ENCODE peak calls at places on chromosomes 12 and 14, in five cellular contexts. One of them, this sample, is unnamed.

GRCh38 chr12:50061172-50061571 is 3.8 kb downstream of the ASIC1 start:
- DNase-seq in HCT116: no peak
- DNase-seq in HepG2: no peak
- DNase-seq in SK-N-SH: no peak
- DNase-seq in GM12878: no peak
- DNase-seq in this sample: no peak

GRCh38 chr14:89652352-89652751 is 235.3 kb upstream of the FOXN3 start:
- DNase-seq in HCT116: no peak
- DNase-seq in HepG2: no peak
- DNase-seq in SK-N-SH: no peak
- DNase-seq in GM12878: no peak
- DNase-seq in this sample: no peak

GRCh38 chr12:26749781-26750180 is 83.2 kb downstream of the ITPR2 start:
- DNase-seq in HCT116: no peak
- DNase-seq in HepG2: no peak
- DNase-seq in SK-N-SH: no peak
- DNase-seq in GM12878: no peak
- DNase-seq in this sample: no peak

GRCh38 chr14:55711171-55711811 is 131.3 kb downstream of the KTN1 start:
- DNase-seq in HCT116: no peak
- DNase-seq in HepG2: no peak
- DNase-seq in SK-N-SH: no peak
- DNase-seq in GM12878: no peak
- DNase-seq in this sample: no peak

GRCh38 chr12:62866451-62867082 is 68.4 kb downstream of the PPM1H start:
- DNase-seq in HCT116: no peak
- DNase-seq in HepG2: peak; percentile 68
- DNase-seq in SK-N-SH: no peak
- DNase-seq in GM12878: no peak
- DNase-seq in this sample: peak; percentile 72

GRCh38 chr12:93670104-93670503 is 7.1 kb upstream of the CRADD start:
- DNase-seq in HCT116: no peak
- DNase-seq in HepG2: no peak
- DNase-seq in SK-N-SH: no peak
- DNase-seq in GM12878: no peak
- DNase-seq in this sample: no peak

GRCh38 chr12:132746621-132747020 is 15.0 kb downstream of the ANKLE2 start:
- DNase-seq in HCT116: no peak
- DNase-seq in HepG2: no peak
- DNase-seq in SK-N-SH: no peak
- DNase-seq in GM12878: no peak
- DNase-seq in this sample: no peak

GRCh38 chr12:127480775-127481314 is 786.1 kb upstream of the TMEM132C start:
- DNase-seq in HCT116: no peak
- DNase-seq in HepG2: peak; percentile 4
- DNase-seq in SK-N-SH: no peak
- DNase-seq in GM12878: no peak
- DNase-seq in this sample: no peak

GRCh38 chr12:104182621-104183378 is 32.8 kb upstream of the TXNRD1 start:
- DNase-seq in HCT116: no peak
- DNase-seq in HepG2: no peak
- DNase-seq in SK-N-SH: no peak
- DNase-seq in GM12878: no peak
- DNase-seq in this sample: no peak

GRCh38 chr12:8860165-8860961 is 37.9 kb downstream of the A2ML1 start:
- DNase-seq in HCT116: peak; percentile 27
- DNase-seq in HepG2: peak; percentile 37
- DNase-seq in SK-N-SH: peak; percentile 33
- DNase-seq in GM12878: no peak
- DNase-seq in this sample: peak; percentile 87

GRCh38 chr12:14239350-14239934 is 126.0 kb upstream of the ATF7IP start:
- DNase-seq in HCT116: no peak
- DNase-seq in HepG2: peak; percentile 85
- DNase-seq in SK-N-SH: peak; percentile 45
- DNase-seq in GM12878: peak; percentile 86
- DNase-seq in this sample: peak; percentile 67

GRCh38 chr12:112198120-112198733 is 72.9 kb downstream of the TRAFD1 start:
- DNase-seq in HCT116: peak; percentile 41
- DNase-seq in HepG2: peak; percentile 64
- DNase-seq in SK-N-SH: peak; percentile 78
- DNase-seq in GM12878: no peak
- DNase-seq in this sample: peak; percentile 94

GRCh38 chr12:92987362-92987761 is 58.3 kb upstream of the EEA1 start:
- DNase-seq in HCT116: peak; percentile 42
- DNase-seq in HepG2: peak; percentile 78
- DNase-seq in SK-N-SH: peak; percentile 48
- DNase-seq in GM12878: no peak
- DNase-seq in this sample: peak; percentile 86

GRCh38 chr14:51625170-51625569 is 26.5 kb upstream of the FRMD6 start:
- DNase-seq in HCT116: no peak
- DNase-seq in HepG2: no peak
- DNase-seq in SK-N-SH: no peak
- DNase-seq in GM12878: no peak
- DNase-seq in this sample: no peak

GRCh38 chr14:22561661-22562579 is 27.1 kb downstream of the DAD1 start:
- DNase-seq in HCT116: no peak
- DNase-seq in HepG2: peak; percentile 60
- DNase-seq in SK-N-SH: no peak
- DNase-seq in GM12878: peak; percentile 81
- DNase-seq in this sample: no peak

GRCh38 chr12:40226652-40227051 is 1.9 kb downstream of the LRRK2 start:
- DNase-seq in HCT116: no peak
- DNase-seq in HepG2: no peak
- DNase-seq in SK-N-SH: no peak
- DNase-seq in GM12878: no peak
- DNase-seq in this sample: no peak

GRCh38 chr14:79150226-79150625 is 980.1 kb downstream of the NRXN3 start:
- DNase-seq in HCT116: no peak
- DNase-seq in HepG2: no peak
- DNase-seq in SK-N-SH: no peak
- DNase-seq in GM12878: no peak
- DNase-seq in this sample: no peak

GRCh38 chr12:90854136-90854689 is 100.8 kb downstream of the CCER1 start:
- DNase-seq in HCT116: peak; percentile 36
- DNase-seq in HepG2: peak; percentile 12
- DNase-seq in SK-N-SH: peak; percentile 43
- DNase-seq in GM12878: no peak
- DNase-seq in this sample: peak; percentile 78

GRCh38 chr14:69006346-69006745 is 27.2 kb upstream of the ACTN1 start:
- DNase-seq in HCT116: no peak
- DNase-seq in HepG2: no peak
- DNase-seq in SK-N-SH: no peak
- DNase-seq in GM12878: no peak
- DNase-seq in this sample: no peak

GRCh38 chr14:93728651-93729016 is 59.7 kb downstream of the PRIMA1 start:
- DNase-seq in HCT116: no peak
- DNase-seq in HepG2: no peak
- DNase-seq in SK-N-SH: no peak
- DNase-seq in GM12878: no peak
- DNase-seq in this sample: no peak

GRCh38 chr12:54653025-54653424 is 4.9 kb upstream of the DCD start:
- DNase-seq in HCT116: no peak
- DNase-seq in HepG2: no peak
- DNase-seq in SK-N-SH: no peak
- DNase-seq in GM12878: no peak
- DNase-seq in this sample: no peak

GRCh38 chr12:130013771-130014484 is 110.1 kb upstream of the TMEM132D start:
- DNase-seq in HCT116: no peak
- DNase-seq in HepG2: peak; percentile 26
- DNase-seq in SK-N-SH: peak; percentile 89
- DNase-seq in GM12878: no peak
- DNase-seq in this sample: peak; percentile 81

GRCh38 chr12:114347861-114348260 is 58.1 kb downstream of the TBX5 start:
- DNase-seq in HCT116: no peak
- DNase-seq in HepG2: no peak
- DNase-seq in SK-N-SH: no peak
- DNase-seq in GM12878: no peak
- DNase-seq in this sample: no peak

GRCh38 chr12:79058342-79058741 is 193.8 kb downstream of the SYT1 start:
- DNase-seq in HCT116: peak; percentile 77
- DNase-seq in HepG2: peak; percentile 13
- DNase-seq in SK-N-SH: no peak
- DNase-seq in GM12878: no peak
- DNase-seq in this sample: no peak

GRCh38 chr14:92679246-92679645 is 69.2 kb downstream of the LGMN start:
- DNase-seq in HCT116: no peak
- DNase-seq in HepG2: no peak
- DNase-seq in SK-N-SH: no peak
- DNase-seq in GM12878: no peak
- DNase-seq in this sample: no peak

GRCh38 chr12:1920971-1921370 is 2.5 kb upstream of the CACNA2D4 start:
- DNase-seq in HCT116: no peak
- DNase-seq in HepG2: no peak
- DNase-seq in SK-N-SH: peak; percentile 12
- DNase-seq in GM12878: no peak
- DNase-seq in this sample: no peak

GRCh38 chr12:102484732-102485069 is 4.3 kb upstream of the IGF1 start:
- DNase-seq in HCT116: no peak
- DNase-seq in HepG2: no peak
- DNase-seq in SK-N-SH: no peak
- DNase-seq in GM12878: no peak
- DNase-seq in this sample: no peak

GRCh38 chr14:91173221-91173670 is 59.4 kb downstream of the DGLUCY start:
- DNase-seq in HCT116: peak; percentile 45
- DNase-seq in HepG2: peak; percentile 62
- DNase-seq in SK-N-SH: peak; percentile 73
- DNase-seq in GM12878: peak; percentile 23
- DNase-seq in this sample: peak; percentile 90

GRCh38 chr12:105485321-105485910 is 154.9 kb downstream of the C12orf75 start:
- DNase-seq in HCT116: no peak
- DNase-seq in HepG2: no peak
- DNase-seq in SK-N-SH: no peak
- DNase-seq in GM12878: no peak
- DNase-seq in this sample: no peak

GRCh38 chr12:50482566-50482965 is 22.2 kb upstream of the DIP2B start:
- DNase-seq in HCT116: no peak
- DNase-seq in HepG2: no peak
- DNase-seq in SK-N-SH: no peak
- DNase-seq in GM12878: no peak
- DNase-seq in this sample: no peak

GRCh38 chr12:51923506-51924365 is 16.4 kb downstream of the ACVRL1 start:
- DNase-seq in HCT116: no peak
- DNase-seq in HepG2: no peak
- DNase-seq in SK-N-SH: peak; percentile 58
- DNase-seq in GM12878: no peak
- DNase-seq in this sample: peak; percentile 82

GRCh38 chr12:69097619-69098368 is 141.6 kb upstream of the CPSF6 start:
- DNase-seq in HCT116: no peak
- DNase-seq in HepG2: no peak
- DNase-seq in SK-N-SH: no peak
- DNase-seq in GM12878: no peak
- DNase-seq in this sample: no peak

DNA sequence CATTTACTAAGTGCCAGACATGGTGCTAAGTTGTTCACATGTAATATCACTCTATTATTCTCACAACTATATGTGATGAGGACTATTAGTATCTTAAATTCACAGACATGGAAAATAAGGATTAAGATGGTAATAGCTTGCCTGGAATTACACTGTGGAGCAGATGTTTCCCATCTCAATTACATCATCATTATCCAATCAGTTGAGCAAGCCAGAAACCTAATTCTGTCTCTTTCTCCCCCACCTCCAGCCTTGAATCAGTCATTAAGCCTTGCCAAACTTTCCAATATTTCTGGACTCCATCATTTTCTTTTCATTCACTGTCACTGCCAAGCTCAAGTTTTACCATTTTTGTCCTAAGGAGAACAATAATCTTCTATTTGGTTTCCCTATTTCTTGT is 287.8 kb upstream of the KITLG start:
- DNase-seq in HCT116: no peak
- DNase-seq in HepG2: no peak
- DNase-seq in SK-N-SH: no peak
- DNase-seq in GM12878: no peak
- DNase-seq in this sample: no peak
- TF ChIP-seq POLR2AphosphoS5 in HCT116: no peak
- TF ChIP-seq POLR2AphosphoS5 in HepG2: no peak
- TF ChIP-seq POLR2AphosphoS5 in SK-N-SH: no peak
- TF ChIP-seq POLR2AphosphoS5 in GM12878: no peak
- TF ChIP-seq POLR2AphosphoS5 in this sample: no peak

DNA sequence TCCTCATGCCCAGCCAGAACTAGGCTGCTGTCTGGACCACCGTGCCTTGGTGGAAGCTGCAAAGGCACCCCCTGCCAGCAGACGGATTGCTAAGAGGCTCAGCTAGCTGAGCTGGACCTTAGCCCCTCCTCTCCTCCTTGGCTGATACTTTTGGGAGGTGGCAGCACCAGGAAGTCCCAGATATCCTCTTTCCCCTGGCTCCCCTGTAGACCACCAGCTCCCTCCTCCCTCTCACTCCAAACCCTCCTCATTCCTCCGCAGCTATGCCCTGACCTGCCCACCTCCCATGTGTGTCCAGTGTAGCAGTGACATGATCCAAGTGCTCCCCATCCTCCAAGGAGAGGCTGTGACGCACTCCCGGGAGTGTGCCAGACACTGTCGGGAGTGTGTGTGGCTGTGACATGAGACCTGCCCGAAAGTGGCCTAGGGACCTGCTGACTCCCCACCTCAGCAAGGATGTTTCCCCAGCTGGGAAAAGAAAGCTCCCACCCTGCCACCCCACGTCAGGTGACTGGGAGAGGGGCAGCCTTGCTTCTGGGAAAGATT is 21.1 kb downstream of the ABCB9 start:
- DNase-seq in HCT116: no peak
- DNase-seq in HepG2: no peak
- DNase-seq in SK-N-SH: no peak
- DNase-seq in GM12878: no peak
- DNase-seq in this sample: no peak
- H3K27ac ChIP-seq in HCT116: peak overlapping the region; percentile 46
- H3K27ac ChIP-seq in HepG2: no peak overlapping the region
- H3K27ac ChIP-seq in SK-N-SH: peak overlapping the region; percentile 45
- H3K27ac ChIP-seq in GM12878: no peak overlapping the region
- H3K27ac ChIP-seq in this sample: no peak overlapping the region

DNA sequence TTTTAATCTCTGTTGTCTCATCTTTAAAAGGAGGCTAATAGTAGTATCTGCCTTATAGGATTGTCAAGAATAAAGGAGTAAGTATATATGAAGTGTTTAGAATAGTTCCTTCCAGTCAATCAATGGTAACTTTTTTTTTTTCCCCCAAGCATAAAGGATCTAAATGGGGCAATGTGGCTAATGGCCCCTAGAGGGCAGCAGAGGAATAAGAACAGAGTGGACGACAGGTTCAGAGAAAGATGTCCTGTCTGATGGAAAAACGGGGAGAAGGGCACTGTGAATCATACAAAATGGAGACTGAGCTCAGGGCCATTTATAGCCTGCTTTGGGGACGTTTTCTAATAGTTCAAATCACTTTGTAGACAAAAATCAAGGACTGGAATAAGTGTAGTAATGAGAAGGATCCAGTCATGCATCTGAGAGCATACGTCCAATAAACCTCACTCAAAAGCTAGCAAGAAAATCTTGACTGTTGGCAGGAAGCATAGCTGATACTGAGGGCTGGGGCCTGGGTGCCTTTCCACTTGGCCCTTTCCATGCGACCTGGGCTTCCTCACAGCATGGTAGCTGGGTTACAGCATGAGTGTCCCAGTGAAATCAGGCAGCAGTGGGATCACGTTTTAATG is 51.3 kb downstream of the IFNG-AS1 start:
- DNase-seq in HCT116: peak; percentile 65
- DNase-seq in HepG2: peak; percentile 53
- DNase-seq in SK-N-SH: peak; percentile 72
- DNase-seq in GM12878: peak; percentile 26
- DNase-seq in this sample: peak; percentile 88
- H3K4me2 ChIP-seq in HCT116: no peak overlapping the region
- H3K4me2 ChIP-seq in HepG2: no peak overlapping the region
- H3K4me2 ChIP-seq in SK-N-SH: no peak overlapping the region
- H3K4me2 ChIP-seq in GM12878: no peak overlapping the region
- H3K4me2 ChIP-seq in this sample: no peak overlapping the region

GRCh38 chr14:61489932-61490331 is 168.6 kb downstream of the PRKCH start:
- DNase-seq in HCT116: no peak
- DNase-seq in HepG2: no peak
- DNase-seq in SK-N-SH: no peak
- DNase-seq in GM12878: no peak
- DNase-seq in this sample: no peak
- TF ChIP-seq POLR2AphosphoS5 in HCT116: no peak
- TF ChIP-seq POLR2AphosphoS5 in HepG2: no peak
- TF ChIP-seq POLR2AphosphoS5 in SK-N-SH: no peak
- TF ChIP-seq POLR2AphosphoS5 in GM12878: no peak
- TF ChIP-seq POLR2AphosphoS5 in this sample: no peak